ENCODE peak calls at places on chromosomes 4 and X, in four cellular contexts. One of them, this sample, is unnamed.

GRCh38 chr4:5821665-5822358 is 71.1 kb downstream of the CRMP1 start:
- DNase-seq in stimulated activated CD4-positive, alpha-beta T cell treated with anti-CD3 and anti-CD28 coated beads, Interleukin-12 subunit alpha, Interleukin-12 subunit beta, amount 100 ng/mL, for 48 hours: no peak
- DNase-seq in GM12892: no peak
- DNase-seq in A549: peak; percentile 11
- DNase-seq in this sample: no peak

GRCh38 chrX:150731795-150732194 is 38.6 kb downstream of the MTMR1 start:
- DNase-seq in A549: no peak
- DNase-seq in GM12892: no peak
- DNase-seq in stimulated activated CD4-positive, alpha-beta T cell treated with anti-CD3 and anti-CD28 coated beads, Interleukin-12 subunit alpha, Interleukin-12 subunit beta, amount 100 ng/mL, for 48 hours: peak; percentile 39
- DNase-seq in this sample: no peak

GRCh38 chrX:49155243-49155899 is 7.2 kb upstream of the MAGIX start:
- DNase-seq in A549: peak; percentile 88
- DNase-seq in GM12892: no peak
- DNase-seq in stimulated activated CD4-positive, alpha-beta T cell treated with anti-CD3 and anti-CD28 coated beads, Interleukin-12 subunit alpha, Interleukin-12 subunit beta, amount 100 ng/mL, for 48 hours: no peak
- DNase-seq in this sample: no peak

GRCh38 chr4:104591505-104591904 is 96.8 kb upstream of the CXXC4 start:
- DNase-seq in A549: no peak
- DNase-seq in stimulated activated CD4-positive, alpha-beta T cell treated with anti-CD3 and anti-CD28 coated beads, Interleukin-12 subunit alpha, Interleukin-12 subunit beta, amount 100 ng/mL, for 48 hours: no peak
- DNase-seq in GM12892: no peak
- DNase-seq in this sample: no peak

GRCh38 chr4:3429651-3430050 is 12.1 kb upstream of the HGFAC start:
- DNase-seq in stimulated activated CD4-positive, alpha-beta T cell treated with anti-CD3 and anti-CD28 coated beads, Interleukin-12 subunit alpha, Interleukin-12 subunit beta, amount 100 ng/mL, for 48 hours: no peak
- DNase-seq in GM12892: no peak
- DNase-seq in A549: no peak
- DNase-seq in this sample: no peak

GRCh38 chr4:125719987-125720386 is 405.2 kb downstream of the FAT4 start:
- DNase-seq in A549: peak; percentile 86
- DNase-seq in stimulated activated CD4-positive, alpha-beta T cell treated with anti-CD3 and anti-CD28 coated beads, Interleukin-12 subunit alpha, Interleukin-12 subunit beta, amount 100 ng/mL, for 48 hours: no peak
- DNase-seq in GM12892: no peak
- DNase-seq in this sample: no peak

GRCh38 chrX:153688900-153689590 is 1.3 kb downstream of the SLC6A8 start:
- DNase-seq in GM12892: no peak
- DNase-seq in A549: no peak
- DNase-seq in stimulated activated CD4-positive, alpha-beta T cell treated with anti-CD3 and anti-CD28 coated beads, Interleukin-12 subunit alpha, Interleukin-12 subunit beta, amount 100 ng/mL, for 48 hours: no peak
- DNase-seq in this sample: no peak

GRCh38 chr4:69322055-69322454 is 41.8 kb downstream of the UGT2B28 start:
- DNase-seq in GM12892: no peak
- DNase-seq in A549: no peak
- DNase-seq in stimulated activated CD4-positive, alpha-beta T cell treated with anti-CD3 and anti-CD28 coated beads, Interleukin-12 subunit alpha, Interleukin-12 subunit beta, amount 100 ng/mL, for 48 hours: no peak
- DNase-seq in this sample: no peak

GRCh38 chrX:40628506-40628905 is 5.3 kb downstream of the MPC1L start:
- DNase-seq in A549: no peak
- DNase-seq in GM12892: no peak
- DNase-seq in stimulated activated CD4-positive, alpha-beta T cell treated with anti-CD3 and anti-CD28 coated beads, Interleukin-12 subunit alpha, Interleukin-12 subunit beta, amount 100 ng/mL, for 48 hours: no peak
- DNase-seq in this sample: no peak

GRCh38 chr4:73090738-73091137 is 21.2 kb upstream of the COX18 start:
- DNase-seq in GM12892: no peak
- DNase-seq in A549: no peak
- DNase-seq in stimulated activated CD4-positive, alpha-beta T cell treated with anti-CD3 and anti-CD28 coated beads, Interleukin-12 subunit alpha, Interleukin-12 subunit beta, amount 100 ng/mL, for 48 hours: no peak
- DNase-seq in this sample: no peak

GRCh38 chr4:140653718-140654515 is 85.2 kb upstream of the UCP1 start:
- DNase-seq in stimulated activated CD4-positive, alpha-beta T cell treated with anti-CD3 and anti-CD28 coated beads, Interleukin-12 subunit alpha, Interleukin-12 subunit beta, amount 100 ng/mL, for 48 hours: no peak
- DNase-seq in A549: no peak
- DNase-seq in GM12892: no peak
- DNase-seq in this sample: no peak

GRCh38 chrX:119682019-119682989 is 10.7 kb downstream of the SEPTIN6 start:
- DNase-seq in GM12892: no peak
- DNase-seq in stimulated activated CD4-positive, alpha-beta T cell treated with anti-CD3 and anti-CD28 coated beads, Interleukin-12 subunit alpha, Interleukin-12 subunit beta, amount 100 ng/mL, for 48 hours: no peak
- DNase-seq in A549: no peak
- DNase-seq in this sample: no peak

GRCh38 chr4:100017627-100018310 is 67.7 kb upstream of the H2AZ1 start:
- DNase-seq in stimulated activated CD4-positive, alpha-beta T cell treated with anti-CD3 and anti-CD28 coated beads, Interleukin-12 subunit alpha, Interleukin-12 subunit beta, amount 100 ng/mL, for 48 hours: no peak
- DNase-seq in A549: peak; percentile 8
- DNase-seq in GM12892: no peak
- DNase-seq in this sample: no peak

GRCh38 chr4:74266081-74266480 is 42.2 kb upstream of the EPGN start:
- DNase-seq in stimulated activated CD4-positive, alpha-beta T cell treated with anti-CD3 and anti-CD28 coated beads, Interleukin-12 subunit alpha, Interleukin-12 subunit beta, amount 100 ng/mL, for 48 hours: no peak
- DNase-seq in GM12892: no peak
- DNase-seq in A549: no peak
- DNase-seq in this sample: no peak

GRCh38 chrX:57977992-57978391 is 67.7 kb upstream of the ZXDA start:
- DNase-seq in GM12892: no peak
- DNase-seq in A549: no peak
- DNase-seq in stimulated activated CD4-positive, alpha-beta T cell treated with anti-CD3 and anti-CD28 coated beads, Interleukin-12 subunit alpha, Interleukin-12 subunit beta, amount 100 ng/mL, for 48 hours: no peak
- DNase-seq in this sample: no peak

GRCh38 chr4:103306870-103307345 is 108.8 kb upstream of the CENPE start:
- DNase-seq in stimulated activated CD4-positive, alpha-beta T cell treated with anti-CD3 and anti-CD28 coated beads, Interleukin-12 subunit alpha, Interleukin-12 subunit beta, amount 100 ng/mL, for 48 hours: no peak
- DNase-seq in GM12892: no peak
- DNase-seq in A549: no peak
- DNase-seq in this sample: no peak

GRCh38 chr4:8386731-8387130 is 53.8 kb downstream of the ACOX3 start:
- DNase-seq in GM12892: no peak
- DNase-seq in stimulated activated CD4-positive, alpha-beta T cell treated with anti-CD3 and anti-CD28 coated beads, Interleukin-12 subunit alpha, Interleukin-12 subunit beta, amount 100 ng/mL, for 48 hours: no peak
- DNase-seq in A549: no peak
- DNase-seq in this sample: no peak

GRCh38 chr4:40200881-40201797 is 4.3 kb downstream of the RHOH start:
- DNase-seq in GM12892: no peak
- DNase-seq in stimulated activated CD4-positive, alpha-beta T cell treated with anti-CD3 and anti-CD28 coated beads, Interleukin-12 subunit alpha, Interleukin-12 subunit beta, amount 100 ng/mL, for 48 hours: no peak
- DNase-seq in A549: peak; percentile 46
- DNase-seq in this sample: no peak

GRCh38 chrX:1472975-1473374 is 20.3 kb upstream of the ASMTL start:
- DNase-seq in stimulated activated CD4-positive, alpha-beta T cell treated with anti-CD3 and anti-CD28 coated beads, Interleukin-12 subunit alpha, Interleukin-12 subunit beta, amount 100 ng/mL, for 48 hours: no peak
- DNase-seq in A549: no peak
- DNase-seq in GM12892: no peak
- DNase-seq in this sample: no peak

GRCh38 chr4:188266386-188266785 is 127.1 kb downstream of the TRIML1 start:
- DNase-seq in stimulated activated CD4-positive, alpha-beta T cell treated with anti-CD3 and anti-CD28 coated beads, Interleukin-12 subunit alpha, Interleukin-12 subunit beta, amount 100 ng/mL, for 48 hours: no peak
- DNase-seq in GM12892: no peak
- DNase-seq in A549: no peak
- DNase-seq in this sample: no peak

GRCh38 chr4:57098945-57099344 is 11.2 kb downstream of the IGFBP7 start:
- DNase-seq in A549: no peak
- DNase-seq in GM12892: no peak
- DNase-seq in stimulated activated CD4-positive, alpha-beta T cell treated with anti-CD3 and anti-CD28 coated beads, Interleukin-12 subunit alpha, Interleukin-12 subunit beta, amount 100 ng/mL, for 48 hours: no peak
- DNase-seq in this sample: no peak

GRCh38 chr4:108702960-108703359 is 52.6 kb downstream of the OSTC start:
- DNase-seq in GM12892: no peak
- DNase-seq in A549: no peak
- DNase-seq in stimulated activated CD4-positive, alpha-beta T cell treated with anti-CD3 and anti-CD28 coated beads, Interleukin-12 subunit alpha, Interleukin-12 subunit beta, amount 100 ng/mL, for 48 hours: no peak
- DNase-seq in this sample: no peak

GRCh38 chr4:112515278-112516075 is 503 bp downstream of the NEUROG2 start:
- DNase-seq in GM12892: no peak
- DNase-seq in stimulated activated CD4-positive, alpha-beta T cell treated with anti-CD3 and anti-CD28 coated beads, Interleukin-12 subunit alpha, Interleukin-12 subunit beta, amount 100 ng/mL, for 48 hours: peak; percentile 24
- DNase-seq in A549: peak; percentile 27
- DNase-seq in this sample: no peak

GRCh38 chr4:52939739-52940138 is 77.6 kb downstream of the RASL11B start:
- DNase-seq in A549: no peak
- DNase-seq in GM12892: no peak
- DNase-seq in stimulated activated CD4-positive, alpha-beta T cell treated with anti-CD3 and anti-CD28 coated beads, Interleukin-12 subunit alpha, Interleukin-12 subunit beta, amount 100 ng/mL, for 48 hours: no peak
- DNase-seq in this sample: no peak

GRCh38 chrX:108590496-108590895 is 145.9 kb downstream of the IRS4 start:
- DNase-seq in A549: no peak
- DNase-seq in GM12892: no peak
- DNase-seq in stimulated activated CD4-positive, alpha-beta T cell treated with anti-CD3 and anti-CD28 coated beads, Interleukin-12 subunit alpha, Interleukin-12 subunit beta, amount 100 ng/mL, for 48 hours: no peak
- DNase-seq in this sample: no peak

GRCh38 chr4:6235901-6236625 is 33.6 kb upstream of the WFS1 start:
- DNase-seq in stimulated activated CD4-positive, alpha-beta T cell treated with anti-CD3 and anti-CD28 coated beads, Interleukin-12 subunit alpha, Interleukin-12 subunit beta, amount 100 ng/mL, for 48 hours: no peak
- DNase-seq in A549: no peak
- DNase-seq in GM12892: no peak
- DNase-seq in this sample: no peak

GRCh38 chr4:48693856-48694574 is 86.1 kb downstream of the FRYL start:
- DNase-seq in stimulated activated CD4-positive, alpha-beta T cell treated with anti-CD3 and anti-CD28 coated beads, Interleukin-12 subunit alpha, Interleukin-12 subunit beta, amount 100 ng/mL, for 48 hours: no peak
- DNase-seq in GM12892: no peak
- DNase-seq in A549: no peak
- DNase-seq in this sample: no peak

GRCh38 chr4:36388710-36389109 is 107.3 kb downstream of the DTHD1 start:
- DNase-seq in stimulated activated CD4-positive, alpha-beta T cell treated with anti-CD3 and anti-CD28 coated beads, Interleukin-12 subunit alpha, Interleukin-12 subunit beta, amount 100 ng/mL, for 48 hours: no peak
- DNase-seq in A549: no peak
- DNase-seq in GM12892: no peak
- DNase-seq in this sample: no peak

GRCh38 chrX:75156537-75156945 is 458 bp upstream of the ABCB7 start:
- DNase-seq in GM12892: no peak
- DNase-seq in A549: peak; percentile 4
- DNase-seq in stimulated activated CD4-positive, alpha-beta T cell treated with anti-CD3 and anti-CD28 coated beads, Interleukin-12 subunit alpha, Interleukin-12 subunit beta, amount 100 ng/mL, for 48 hours: no peak
- DNase-seq in this sample: no peak

This sample was measured in D721Med.